ENCODE peak calls at places on chromosomes 6 and 20, in four cellular contexts. F is psoas muscle; Y is CD8-positive, alpha-beta memory T cell; I is ascending aorta. O is an unnamed sample. For H3K36me3 and H3K9me3, the result is how much of the 10 kb centered on the place peaks cover.

GRCh38 chr6:157198425-157199279 is 124.7 kb downstream of the TMEM242 start:
- DNase-seq in I (peak), Y (no peak), F (peak), O (peak)

GRCh38 chr6:32825966-32826365 is 9.2 kb upstream of the HLA-DOB start:
- DNase-seq in F (no peak), I (no peak), Y (no peak), O (no peak)

GRCh38 chr6:18323935-18324707 is 59.8 kb upstream of the DEK start:
- DNase-seq in Y (no peak), F (no peak), I (no peak), O (no peak)

GRCh38 chr6:7176208-7176607 is 68.4 kb downstream of the RREB1 start:
- DNase-seq in I (no peak), F (no peak), Y (no peak), O (no peak)

GRCh38 chr6:7073810-7074525 is 33.8 kb upstream of the RREB1 start:
- DNase-seq in F (no peak), I (peak), Y (peak), O (no peak)

GRCh38 chr20:33675127-33675954 is 1.1 kb upstream of the NECAB3 start:
- DNase-seq in Y (no peak), I (no peak), F (peak), O (no peak)

GRCh38 chr6:38164131-38164481 is 344.6 kb downstream of the ZFAND3 start:
- DNase-seq in F (no peak), Y (no peak), I (no peak), O (no peak)

GRCh38 chr6:31771992-31772358 is 5.2 kb downstream of the VWA7 start:
- DNase-seq in Y (no peak), F (no peak), I (no peak), O (no peak)

GRCh38 chr6:40937491-40937890 is 101.5 kb downstream of the UNC5CL start:
- DNase-seq in F (no peak), I (no peak), Y (no peak), O (no peak)

GRCh38 chr6:52416629-52417151 is 3.5 kb upstream of the EFHC1 start:
- DNase-seq in Y (peak), F (no peak), I (no peak), O (peak)

GRCh38 chr20:5657190-5657872 is 92.9 kb upstream of the SHLD1 start:
- DNase-seq in Y (no peak), F (peak), I (no peak), O (peak)

GRCh38 chr6:28349344-28349891 is 329 bp upstream of the ZKSCAN3 start:
- DNase-seq in F (no peak), I (no peak), Y (no peak), O (no peak)

GRCh38 chr20:961768-962167 is 40.3 kb downstream of the RSPO4 start:
- DNase-seq in Y (no peak), F (no peak), I (no peak), O (no peak)

GRCh38 chr20:63267681-63268080 is 4.9 kb upstream of the ARFGAP1 start:
- DNase-seq in I (no peak), F (no peak), Y (no peak), O (no peak)

GRCh38 chr20:37846573-37846972 is 56.4 kb upstream of the VSTM2L start:
- DNase-seq in F (no peak), Y (no peak), I (no peak), O (no peak)

GRCh38 chr6:125294925-125295324 is 6.8 kb downstream of the HDDC2 start:
- DNase-seq in F (no peak), Y (no peak), I (no peak), O (no peak)

GRCh38 chr20:38290829-38291581 is 13.0 kb upstream of the BPI start:
- DNase-seq in Y (no peak), I (no peak), F (peak), O (no peak)

GRCh38 chr20:3766832-3767433 is 620 bp downstream of the ADISSP start:
- DNase-seq in F (no peak), Y (no peak), I (no peak), O (no peak)

GRCh38 chr6:80550748-80551147 is 444.3 kb downstream of the BCKDHB start:
- DNase-seq in Y (no peak), I (no peak), F (no peak), O (no peak)

GRCh38 chr6:32980488-32981038 is 12.2 kb downstream of the BRD2 start:
- DNase-seq in I (no peak), F (no peak), Y (no peak), O (no peak)

GRCh38 chr6:18352842-18353241 is 34.3 kb upstream of the RNF144B start:
- DNase-seq in I (no peak), Y (no peak), F (no peak), O (no peak)

GRCh38 chr6:106287215-106287614 is 38.3 kb downstream of the ATG5 start:
- DNase-seq in I (no peak), Y (no peak), F (no peak), O (no peak)

GRCh38 chr6:26366504-26366903 is 1.5 kb downstream of the BTN3A2 start:
- DNase-seq in I (no peak), Y (no peak), F (no peak), O (no peak)

GRCh38 chr20:58251979-58252591 is 23.6 kb upstream of the ANKRD60 start:
- DNase-seq in F (no peak), I (no peak), Y (no peak), O (no peak)

GRCh38 chr6:31775184-31775583 is 1.9 kb downstream of the VWA7 start:
- DNase-seq in I (no peak), Y (no peak), F (no peak), O (no peak)

GRCh38 chr20:18679020-18679419 is 91.2 kb downstream of the DTD1 start:
- DNase-seq in Y (no peak), F (no peak), I (no peak), O (no peak)

GRCh38 chr20:51400051-51400926 is 142.2 kb downstream of the NFATC2 start:
- DNase-seq in I (no peak), Y (peak), F (no peak), O (no peak)

GRCh38 chr6:146543940-146544661 is 468 bp downstream of the RAB32 start:
- DNase-seq in I (peak), F (peak), Y (no peak), O (peak)

GRCh38 chr20:5877128-5877527 is 73.2 kb downstream of the TRMT6 start:
- DNase-seq in Y (no peak), I (no peak), F (no peak), O (no peak)

GRCh38 chr20:48298851-48299484 is 513.7 kb upstream of the SULF2 start:
- DNase-seq in I (no peak), F (no peak), Y (no peak), O (no peak)

DNA sequence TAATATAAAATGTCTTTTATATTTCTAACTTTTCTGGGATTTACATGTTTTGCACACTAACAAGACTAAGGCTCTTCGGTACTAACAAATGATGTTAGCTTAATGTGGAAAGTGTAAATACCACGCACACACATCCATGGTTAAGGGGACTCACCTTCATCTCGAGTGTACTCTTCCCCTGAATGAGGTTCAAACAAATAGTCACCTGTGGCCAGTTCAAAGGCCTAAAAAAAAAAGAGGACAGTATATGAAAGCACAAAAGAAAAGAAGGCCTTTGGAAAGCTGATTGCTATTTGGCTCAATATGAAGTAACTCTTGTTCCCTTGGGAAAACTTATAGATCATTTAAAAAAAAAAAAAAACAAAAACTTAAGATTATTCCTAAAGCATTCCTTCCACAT is 37.2 kb downstream of the LHFPL5 start:
- DNase-seq in I (no peak), F (no peak), Y (no peak), O (no peak)
- H3K36me3 ChIP-seq in I (under half), F (under half), Y (under half), O (under half)

GRCh38 chr20:9053108-9053507 is 15.8 kb upstream of the PLCB4 start:
- DNase-seq in F (no peak), Y (no peak), I (no peak), O (no peak)
- H3K4me3 ChIP-seq in F (no peak), Y (no peak), I (no peak), O (peak)

DNA sequence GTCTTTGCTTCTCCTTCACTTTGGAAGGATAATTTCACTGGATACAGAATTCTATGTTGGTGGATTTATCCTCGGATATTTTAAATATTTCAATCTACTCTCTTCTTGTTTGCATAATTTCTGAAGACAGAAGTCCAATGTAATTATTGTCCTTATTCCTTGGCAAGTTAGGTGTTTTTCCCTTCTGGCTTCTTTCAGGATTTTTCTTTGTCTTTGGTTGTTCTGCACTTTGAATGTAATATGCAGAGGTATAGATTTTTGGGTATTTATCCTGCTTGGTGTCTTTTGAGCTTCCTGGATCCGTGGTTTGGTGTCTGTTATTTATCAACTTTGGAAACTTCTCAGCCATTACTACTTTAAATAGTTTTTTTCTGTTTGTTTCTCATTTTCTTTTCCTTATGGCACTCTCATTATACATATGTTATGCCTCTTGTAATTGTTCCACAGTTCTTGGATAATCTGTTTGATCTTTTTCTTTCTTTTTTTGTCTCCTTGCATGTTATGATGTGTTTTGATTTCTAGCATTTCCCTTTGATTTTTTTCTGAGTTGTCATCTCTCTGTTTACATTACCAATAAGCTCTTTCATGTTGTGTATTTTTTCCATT is 48.6 kb upstream of the ATXN1 start:
- DNase-seq in Y (no peak), I (no peak), F (no peak), O (no peak)
- H3K9me3 ChIP-seq in Y (under half), I (under half), F (under half), O (under half)

GRCh38 chr6:160027931-160028330 is 59.0 kb downstream of the IGF2R start:
- DNase-seq in F (no peak), I (no peak), Y (no peak), O (peak)
- H3K36me3 ChIP-seq in F (under half), I (under half), Y (under half), O (under half)

DNA sequence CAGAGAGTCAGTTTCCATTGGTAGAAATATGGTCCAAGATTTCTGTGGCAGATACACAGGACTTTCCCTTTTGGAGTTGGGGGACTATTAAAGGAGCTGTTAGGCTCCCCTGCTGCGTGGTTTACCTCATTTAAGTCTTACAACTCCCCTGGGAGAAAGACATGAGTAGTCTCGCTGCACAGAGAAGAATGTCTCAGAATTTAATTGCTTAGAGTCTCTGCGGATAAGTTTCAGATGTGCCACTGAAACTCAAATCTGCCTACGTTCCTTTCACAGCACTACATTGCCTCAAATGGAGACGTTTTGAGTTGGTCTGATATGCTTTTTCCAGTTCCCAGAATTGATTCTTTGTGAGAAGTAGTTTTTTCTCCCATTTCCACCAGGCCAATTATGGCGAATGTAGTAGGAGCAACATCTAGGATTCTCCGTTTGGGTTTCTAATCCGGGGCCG is 585 bp upstream of the SLC35F1 start:
- DNase-seq in Y (no peak), I (no peak), F (no peak), O (no peak)
- H3K4me3 ChIP-seq in Y (no peak), I (peak), F (peak), O (no peak)

O was measured in lung.